ENCODE peak calls at places on chromosome 5, in six cellular contexts. U, R, G, O, P and Y are unnamed samples.

GRCh38 chr5:67221487-67222242 is 25.1 kb upstream of the CD180 start:
- DNase-seq in U (peak), R (no peak), G (no peak), O (no peak), P (no peak), Y (no peak)

GRCh38 chr5:90096415-90097081 is 313.0 kb downstream of the CETN3 start:
- DNase-seq in U (no peak), R (peak), G (no peak), O (peak), P (no peak), Y (peak)

GRCh38 chr5:161030219-161030618 is 178.2 kb upstream of the ATP10B start:
- DNase-seq in U (no peak), R (no peak), G (no peak), O (no peak), P (no peak), Y (no peak)

GRCh38 chr5:131230406-131230805 is 33.4 kb upstream of the CDC42SE2 start:
- DNase-seq in U (no peak), R (peak), G (no peak), O (no peak), P (no peak), Y (no peak)

GRCh38 chr5:14779975-14780374 is 91.6 kb downstream of the ANKH start:
- DNase-seq in U (no peak), R (no peak), G (no peak), O (no peak), P (no peak), Y (no peak)

GRCh38 chr5:151696470-151697061 is 9.9 kb upstream of the SPARC start:
- DNase-seq in U (no peak), R (no peak), G (peak), O (peak), P (no peak), Y (no peak)

GRCh38 chr5:78983601-78984000 is 1.5 kb downstream of the ARSB start:
- DNase-seq in U (no peak), R (no peak), G (no peak), O (no peak), P (no peak), Y (no peak)

GRCh38 chr5:179694561-179694960 is 4.2 kb upstream of the CANX start:
- DNase-seq in U (no peak), R (no peak), G (no peak), O (no peak), P (no peak), Y (no peak)

GRCh38 chr5:119274024-119274766 is 81.6 kb upstream of the TNFAIP8 start:
- DNase-seq in U (no peak), R (peak), G (no peak), O (no peak), P (no peak), Y (peak)

GRCh38 chr5:156423597-156423996 is 96.6 kb downstream of the SGCD start:
- DNase-seq in U (no peak), R (no peak), G (no peak), O (no peak), P (no peak), Y (no peak)
- H3K4me3 ChIP-seq in U (no peak), R (no peak), G (no peak), O (no peak), P (no peak), Y (no peak)

DNA sequence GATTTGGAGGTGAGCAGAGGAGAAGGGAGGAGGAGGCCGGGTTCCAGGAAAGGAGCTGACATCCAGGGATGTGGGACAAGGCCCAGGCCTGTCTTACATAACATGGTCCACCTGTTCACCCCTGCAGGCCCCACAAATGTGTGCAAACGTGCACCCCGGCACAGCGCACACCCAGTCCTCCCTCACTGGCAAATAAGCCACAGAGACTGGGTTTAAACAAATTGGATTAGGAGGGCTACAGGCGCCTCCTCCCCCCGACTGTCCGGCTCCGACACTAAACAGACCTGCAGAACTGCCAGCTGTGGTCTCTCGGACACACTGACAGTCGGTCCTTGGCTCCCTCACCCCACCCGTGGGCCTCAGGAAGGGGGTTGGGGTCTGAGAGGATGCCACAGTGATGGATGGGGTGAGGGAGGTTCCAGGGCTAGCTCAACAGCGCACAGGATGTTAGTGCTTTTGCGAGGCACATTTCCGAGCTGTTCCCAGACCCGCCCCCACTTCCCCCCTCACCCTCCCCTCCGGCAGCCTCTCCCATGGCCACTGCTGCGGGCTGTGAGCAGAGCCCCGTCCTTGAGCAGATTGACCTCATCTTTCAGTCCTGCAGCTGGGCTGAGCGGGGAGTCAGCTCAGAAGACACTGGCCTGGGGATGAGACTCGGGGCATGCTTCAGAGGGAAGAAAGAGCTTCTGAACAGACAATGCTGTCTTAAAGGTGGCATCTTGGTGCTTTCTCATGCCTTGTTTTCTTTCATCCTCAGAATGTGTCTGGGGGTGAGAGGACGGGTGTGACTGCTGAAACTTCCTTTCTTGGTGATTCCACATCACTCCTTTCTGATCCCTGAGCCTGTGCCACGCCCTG is 43.6 kb upstream of the IL17B start:
- DNase-seq in U (peak), R (no peak), G (peak), O (peak), P (no peak), Y (no peak)
- H3K4me3 ChIP-seq in U (no peak), R (no peak), G (no peak), O (no peak), P (no peak), Y (no peak)

GRCh38 chr5:16539169-16539666 is 73.6 kb upstream of the ZNF622 start:
- DNase-seq in U (no peak), R (peak), G (peak), O (peak), P (no peak), Y (peak)
- H3K4me3 ChIP-seq in U (no peak), R (no peak), G (no peak), O (peak), P (no peak), Y (no peak)

GRCh38 chr5:72179816-72180440 is 72.7 kb downstream of the MAP1B start:
- DNase-seq in U (no peak), R (no peak), G (no peak), O (peak), P (no peak), Y (no peak)
- H3K4me3 ChIP-seq in U (no peak), R (no peak), G (peak), O (peak), P (no peak), Y (no peak)

GRCh38 chr5:133715622-133716021 is 103.3 kb upstream of the FSTL4 start:
- DNase-seq in U (no peak), R (no peak), G (no peak), O (no peak), P (no peak), Y (no peak)

GRCh38 chr5:133714161-133714915 is 102.0 kb upstream of the FSTL4 start:
- DNase-seq in U (peak), R (no peak), G (no peak), O (peak), P (no peak), Y (no peak)

GRCh38 chr5:133712562-133712961 is 100.2 kb upstream of the FSTL4 start:
- DNase-seq in U (peak), R (no peak), G (no peak), O (no peak), P (no peak), Y (no peak)

GRCh38 chr5:133713209-133713608 is 100.9 kb upstream of the FSTL4 start:
- DNase-seq in U (peak), R (no peak), G (no peak), O (no peak), P (no peak), Y (no peak)

GRCh38 chr5:133713746-133714145 is 101.4 kb upstream of the FSTL4 start:
- DNase-seq in U (no peak), R (no peak), G (no peak), O (no peak), P (no peak), Y (no peak)
- H3K4me3 ChIP-seq in U (no peak), R (no peak), G (no peak), O (no peak), P (no peak), Y (no peak)

DNA sequence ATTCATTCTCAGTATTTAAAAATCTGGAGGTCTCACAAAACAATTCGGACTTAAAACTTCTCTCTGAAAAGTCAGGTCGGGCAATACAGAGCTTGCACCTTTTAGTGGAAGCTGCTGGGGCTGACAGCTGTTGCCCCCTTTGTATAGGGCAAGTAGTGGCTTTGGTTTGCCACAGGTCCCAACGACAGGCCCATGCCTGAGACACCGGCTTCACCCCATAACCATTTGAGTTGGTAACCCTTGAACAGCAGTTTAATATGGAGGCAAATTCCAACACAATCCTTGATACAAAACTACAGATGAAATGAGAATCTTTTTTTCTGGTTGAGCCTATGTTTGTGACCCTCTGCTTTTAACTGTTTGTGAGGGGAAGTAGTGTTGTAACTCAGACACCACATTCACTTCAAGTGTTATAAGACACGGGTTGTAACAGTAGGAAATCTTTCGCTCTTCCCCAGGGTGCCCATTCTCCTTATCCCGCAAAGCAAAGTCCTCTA is 763 bp upstream of the GLRX start:
- DNase-seq in U (no peak), R (no peak), G (no peak), O (peak), P (no peak), Y (no peak)
- H3K4me3 ChIP-seq in U (no peak), R (peak), G (peak), O (peak), P (peak), Y (no peak)